ENCODE peak calls at places on chromosome 4, in six cellular contexts. H, U, O, V, G and N are unnamed samples.

GRCh38 chr4:168666531-168666930 is 169.7 kb downstream of the PALLD start:
- DNase-seq in H (no peak), U (peak), O (peak), V (no peak), G (no peak), N (no peak)

GRCh38 chr4:5463936-5464650 is 244.3 kb downstream of the EVC2 start:
- DNase-seq in H (no peak), U (no peak), O (no peak), V (no peak), G (no peak), N (no peak)

GRCh38 chr4:149522031-149522430 is 293.6 kb downstream of the IQCM start:
- DNase-seq in H (no peak), U (no peak), O (no peak), V (no peak), G (no peak), N (no peak)

GRCh38 chr4:10180927-10181744 is 64.5 kb upstream of the WDR1 start:
- DNase-seq in H (no peak), U (peak), O (peak), V (no peak), G (no peak), N (peak)

GRCh38 chr4:102632236-102632635 is 128.5 kb downstream of the MANBA start:
- DNase-seq in H (no peak), U (no peak), O (no peak), V (no peak), G (no peak), N (no peak)

GRCh38 chr4:79585834-79586233 is 177.8 kb upstream of the GK2 start:
- DNase-seq in H (no peak), U (no peak), O (no peak), V (no peak), G (no peak), N (no peak)

GRCh38 chr4:186149872-186150271 is 41.5 kb upstream of the CYP4V2 start:
- DNase-seq in H (no peak), U (peak), O (peak), V (no peak), G (no peak), N (no peak)

GRCh38 chr4:734075-734474 is 28.4 kb downstream of the PCGF3 start:
- DNase-seq in H (no peak), U (no peak), O (no peak), V (no peak), G (no peak), N (no peak)

GRCh38 chr4:4170596-4171150 is 56.1 kb downstream of the OTOP1 start:
- DNase-seq in H (no peak), U (no peak), O (no peak), V (no peak), G (no peak), N (no peak)